ENCODE peak calls at places on chromosomes 1 and 21, in ten cellular contexts. S is body of pancreas, W is IMR-90, V is ovary, D is Peyer's patch, U is heart left ventricle, K is A549, N is sigmoid colon, L is uterus, J is suprapubic skin. M is an unnamed sample.

GRCh38 chr21:41500931-41501381 is 7.0 kb downstream of the TMPRSS2 start:
- DNase-seq in K (no peak), J (no peak), U (no peak), V (no peak), S (peak), L (no peak), D (no peak), W (no peak), N (no peak), M (no peak)

GRCh38 chr1:30525980-30526651 is 197.3 kb downstream of the MATN1 start:
- DNase-seq in K (peak), W (peak), L (peak), S (no peak), V (no peak), D (no peak), U (peak), J (peak), N (no peak), M (no peak)

GRCh38 chr21:23543334-23543733 is 2063.9 kb downstream of the MRPL39 start:
- DNase-seq in V (no peak), K (no peak), D (no peak), S (no peak), W (no peak), L (no peak), N (no peak), J (no peak), U (peak), M (peak)

GRCh38 chr1:67789551-67789950 is 43.7 kb downstream of the GNG12 start:
- DNase-seq in K (no peak), N (no peak), S (no peak), L (no peak), J (no peak), U (no peak), W (no peak), V (no peak), D (no peak), M (no peak)

GRCh38 chr1:168470821-168471473 is 72.8 kb downstream of the XCL2 start:
- DNase-seq in J (no peak), K (peak), W (peak), L (no peak), V (no peak), N (no peak), D (no peak), U (no peak), S (no peak), M (no peak)

GRCh38 chr21:23968008-23968407 is 1639.3 kb downstream of the MRPL39 start:
- DNase-seq in L (no peak), S (peak), W (no peak), N (no peak), J (no peak), K (no peak), V (no peak), U (no peak), D (no peak), M (no peak)

GRCh38 chr1:169795687-169796086 is 980 bp upstream of the METTL18 start:
- DNase-seq in V (no peak), J (no peak), W (no peak), L (no peak), K (no peak), D (no peak), U (no peak), S (no peak), N (no peak), M (no peak)

GRCh38 chr21:22363504-22363903 is 1365.3 kb downstream of the NCAM2 start:
- DNase-seq in D (no peak), K (no peak), W (no peak), S (no peak), J (no peak), L (no peak), N (no peak), U (no peak), V (no peak), M (no peak)

GRCh38 chr1:65066766-65067490 is 81.1 kb upstream of the AK4 start:
- DNase-seq in S (peak), U (peak), J (peak), N (peak), W (peak), L (peak), D (peak), K (peak), V (peak), M (peak)

GRCh38 chr1:200154069-200154767 is 126.7 kb downstream of the NR5A2 start:
- DNase-seq in N (no peak), W (peak), V (no peak), K (no peak), D (peak), L (no peak), U (no peak), J (no peak), S (no peak), M (no peak)

GRCh38 chr1:182120411-182121258 is 59.1 kb upstream of the ZNF648 start:
- DNase-seq in V (peak), U (peak), W (no peak), J (no peak), S (peak), D (no peak), K (peak), L (peak), N (no peak), M (peak)

GRCh38 chr1:235898126-235898525 is 31.4 kb upstream of the LYST start:
- DNase-seq in W (no peak), D (no peak), S (no peak), V (no peak), K (no peak), J (no peak), N (no peak), L (no peak), U (no peak), M (no peak)

GRCh38 chr1:71677024-71677423 is 596.2 kb upstream of the ZRANB2 start:
- DNase-seq in J (no peak), D (no peak), U (no peak), N (no peak), W (no peak), K (no peak), L (no peak), S (no peak), V (no peak), M (no peak)

GRCh38 chr1:32877211-32878110 is 6.7 kb upstream of the FNDC5 start:
- DNase-seq in J (peak), W (no peak), V (peak), L (no peak), N (peak), S (no peak), D (no peak), U (peak), K (no peak), M (no peak)

GRCh38 chr1:44036409-44037111 is 5.3 kb upstream of the SLC6A9 start:
- DNase-seq in N (peak), V (no peak), J (peak), D (peak), S (peak), L (peak), W (peak), U (peak), K (peak), M (peak)

GRCh38 chr1:212482352-212483153 is 49.8 kb downstream of the NENF start:
- DNase-seq in N (no peak), D (no peak), S (no peak), W (peak), L (no peak), U (no peak), J (peak), V (no peak), K (peak), M (no peak)

GRCh38 chr1:170471310-170471839 is 60.6 kb upstream of the GORAB start:
- DNase-seq in W (peak), L (no peak), D (no peak), J (no peak), N (no peak), U (no peak), S (no peak), V (no peak), K (no peak), M (no peak)

GRCh38 chr1:163036661-163037060 is 32.5 kb upstream of the RGS4 start:
- DNase-seq in D (no peak), W (peak), N (no peak), V (no peak), U (no peak), S (no peak), L (no peak), K (no peak), J (no peak), M (no peak)

GRCh38 chr1:15919316-15919715 is 56.6 kb downstream of the ZBTB17 start:
- DNase-seq in S (no peak), L (no peak), D (peak), W (peak), U (no peak), N (no peak), K (no peak), V (no peak), J (no peak), M (no peak)

GRCh38 chr1:95384570-95384969 is 150.6 kb downstream of the RWDD3 start:
- DNase-seq in K (no peak), V (no peak), L (no peak), N (no peak), J (no peak), U (no peak), S (no peak), D (no peak), W (peak), M (peak)

GRCh38 chr21:29829514-29830255 is 110.1 kb downstream of the GRIK1 start:
- DNase-seq in U (no peak), N (no peak), K (no peak), S (no peak), W (no peak), V (no peak), D (no peak), L (no peak), J (no peak), M (no peak)

GRCh38 chr1:231421616-231421970 is 494 bp downstream of the EGLN1 start:
- DNase-seq in N (peak), V (peak), W (peak), K (no peak), J (no peak), S (peak), U (peak), D (peak), L (peak), M (peak)

GRCh38 chr1:226736908-226737818 is 1.9 kb downstream of the ITPKB start:
- DNase-seq in L (no peak), J (peak), N (peak), D (peak), W (peak), V (peak), S (no peak), U (peak), K (no peak), M (peak)

GRCh38 chr1:234965128-234965527 is 163.5 kb downstream of the TOMM20 start:
- DNase-seq in D (peak), L (no peak), S (no peak), W (no peak), U (no peak), K (no peak), N (peak), J (no peak), V (no peak), M (no peak)

GRCh38 chr1:54808443-54809207 is 7.5 kb upstream of the TTC22 start:
- DNase-seq in U (no peak), W (no peak), S (peak), K (no peak), V (no peak), D (peak), J (peak), N (no peak), L (no peak), M (no peak)

GRCh38 chr21:35220301-35220700 is 171.2 kb upstream of the RUNX1 start:
- DNase-seq in N (no peak), V (no peak), J (no peak), S (no peak), K (no peak), W (no peak), U (no peak), L (no peak), D (no peak), M (no peak)

GRCh38 chr1:6262570-6263420 is 1.9 kb upstream of the GPR153 start:
- DNase-seq in D (no peak), J (no peak), K (no peak), S (peak), N (peak), U (peak), W (no peak), V (no peak), L (peak), M (peak)

GRCh38 chr1:24498589-24498988 is 4.0 kb upstream of the RCAN3 start:
- DNase-seq in D (no peak), V (no peak), W (no peak), U (no peak), L (no peak), S (no peak), K (no peak), N (no peak), J (no peak), M (no peak)

GRCh38 chr1:40479156-40479555 is 2.1 kb downstream of the ZFP69 start:
- DNase-seq in N (no peak), V (no peak), S (no peak), L (no peak), W (no peak), U (no peak), D (no peak), K (no peak), J (no peak), M (no peak)

GRCh38 chr1:40475268-40475667 is 1.8 kb upstream of the ZFP69 start:
- DNase-seq in S (no peak), U (no peak), K (no peak), D (no peak), V (no peak), N (no peak), J (no peak), L (no peak), W (no peak), M (no peak)

GRCh38 chr1:40478276-40478675 is 1.2 kb downstream of the ZFP69 start:
- DNase-seq in U (no peak), W (no peak), V (no peak), D (no peak), K (no peak), J (no peak), N (no peak), S (no peak), L (no peak), M (no peak)

GRCh38 chr1:40477680-40478057 is 579 bp downstream of the ZFP69 start:
- DNase-seq in J (no peak), W (peak), L (peak), D (peak), N (no peak), V (no peak), S (no peak), K (no peak), U (no peak), M (peak)

GRCh38 chr1:40476924-40477679 is at the start of gene ZFP69:
- DNase-seq in D (peak), W (peak), S (peak), J (peak), L (peak), U (peak), N (peak), V (peak), K (no peak), M (peak)
- TF ChIP-seq POLR2A in D (peak), W (no peak), S (peak), J (peak), L (peak), U (peak), N (no peak), V (no peak), K (no peak), M (no peak)

DNA sequence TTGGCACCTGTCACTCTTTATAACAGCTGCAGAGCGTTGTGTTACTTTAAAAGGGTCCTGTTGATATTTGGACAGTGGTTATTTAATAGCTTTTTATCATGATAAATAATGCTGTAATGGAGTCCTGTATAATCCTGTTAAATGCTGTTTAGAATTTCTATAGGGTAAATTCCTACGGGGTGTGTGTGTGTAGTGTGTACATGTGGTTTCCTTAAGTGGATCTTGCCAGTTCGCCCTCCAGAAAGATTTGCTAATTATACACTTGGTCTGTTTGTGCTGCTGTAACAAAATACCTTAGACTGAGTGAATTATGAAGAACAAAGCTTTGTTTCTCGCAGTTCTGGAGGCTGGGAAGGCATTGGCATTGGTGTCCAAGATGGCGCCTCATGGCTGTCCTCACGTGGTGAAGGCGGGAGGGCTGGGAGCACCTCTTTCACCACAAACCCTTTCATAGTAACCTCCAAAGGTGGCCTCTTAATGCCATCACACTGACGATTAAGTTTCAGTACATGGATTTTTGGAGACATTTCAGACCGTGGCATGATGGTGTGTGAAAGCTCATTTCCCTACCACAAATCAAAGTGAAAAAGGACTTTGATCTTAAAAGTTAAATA is 11.2 kb downstream of the PRMT2 start:
- DNase-seq in D (no peak), S (no peak), L (no peak), N (no peak), V (no peak), K (no peak), W (no peak), J (no peak), U (no peak), M (no peak)
- H3K27ac ChIP-seq in D (no peak), S (no peak), L (no peak), N (no peak), V (no peak), K (no peak), W (no peak), J (no peak), U (no peak), M (no peak)

DNA sequence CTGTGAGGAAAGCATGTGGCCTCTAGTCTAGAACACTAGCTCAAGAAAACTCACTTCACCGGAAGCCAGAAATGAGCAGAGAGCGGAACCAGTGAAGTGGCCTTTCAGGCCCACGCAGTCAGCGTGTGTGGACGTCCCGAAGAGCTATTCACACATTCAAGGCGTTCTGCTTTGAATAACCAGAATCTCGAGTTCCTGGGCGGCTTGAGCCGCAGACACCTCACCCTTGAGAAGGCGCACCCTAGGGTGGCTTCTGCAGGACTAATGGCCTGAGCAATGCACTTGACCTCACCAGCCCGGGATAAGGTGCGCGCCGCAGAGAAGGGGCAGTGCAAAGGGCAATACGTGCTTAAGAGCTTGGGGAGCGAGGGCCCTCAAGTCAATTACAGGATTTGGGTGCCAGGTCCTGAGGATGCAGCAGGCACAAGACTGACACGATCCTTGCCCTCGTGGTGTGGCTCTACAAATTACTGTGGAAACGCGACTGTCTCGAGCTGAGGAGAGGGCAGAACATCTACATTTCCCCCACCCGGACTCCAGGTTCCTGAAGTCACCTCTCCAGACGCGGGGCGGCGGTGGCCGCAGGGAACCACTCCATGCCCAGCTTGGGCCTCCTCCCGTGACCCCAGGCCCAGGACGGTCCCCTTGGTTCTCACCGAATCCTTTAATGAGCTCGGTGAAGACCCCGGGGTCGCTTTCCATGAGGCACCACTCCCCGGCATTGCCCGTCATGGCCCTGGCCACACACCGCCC is 455 bp downstream of the UCHL5 start:
- DNase-seq in S (peak), U (peak), D (peak), J (peak), N (peak), L (peak), W (peak), V (peak), K (peak), M (peak)
- TF ChIP-seq POLR2A in S (no peak), U (no peak), D (peak), J (no peak), N (no peak), L (no peak), W (no peak), V (no peak), K (no peak), M (no peak)

DNA sequence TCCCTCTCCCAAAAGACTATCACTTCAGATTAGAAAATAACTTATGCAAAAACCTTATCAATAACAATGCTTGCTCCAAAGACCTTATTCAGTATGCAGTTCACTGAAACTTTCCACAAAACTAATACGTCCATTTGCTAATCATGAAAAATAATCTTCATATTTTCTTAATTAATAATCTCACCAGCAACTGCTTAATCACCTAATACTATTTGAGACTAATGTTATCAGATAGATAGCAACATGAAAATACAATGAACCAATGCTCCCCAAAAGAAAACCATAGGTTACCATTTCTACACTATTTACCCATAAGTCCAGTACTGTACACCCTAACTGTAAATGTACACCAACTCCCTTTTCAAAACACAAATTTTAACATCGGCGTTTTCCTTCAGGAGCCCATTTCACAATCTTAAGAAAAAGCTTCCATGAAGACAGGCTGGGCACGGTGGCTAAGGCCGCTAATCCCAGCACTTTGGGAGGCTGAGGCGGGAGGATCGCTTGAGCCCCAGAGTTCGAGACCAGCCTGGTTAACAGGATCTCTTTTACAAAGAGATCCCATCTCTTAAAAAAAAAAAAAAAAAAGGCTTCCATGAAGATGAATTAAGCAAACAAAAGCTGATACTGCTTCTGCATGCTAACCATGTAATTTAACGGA is 1.7 kb downstream of the GNB1 start:
- DNase-seq in K (no peak), V (no peak), U (no peak), D (no peak), J (no peak), N (no peak), W (peak), L (no peak), S (no peak), M (no peak)
- H3K27ac ChIP-seq in K (peak), V (no peak), U (peak), D (peak), J (peak), N (peak), W (peak), L (peak), S (peak), M (peak)

DNA sequence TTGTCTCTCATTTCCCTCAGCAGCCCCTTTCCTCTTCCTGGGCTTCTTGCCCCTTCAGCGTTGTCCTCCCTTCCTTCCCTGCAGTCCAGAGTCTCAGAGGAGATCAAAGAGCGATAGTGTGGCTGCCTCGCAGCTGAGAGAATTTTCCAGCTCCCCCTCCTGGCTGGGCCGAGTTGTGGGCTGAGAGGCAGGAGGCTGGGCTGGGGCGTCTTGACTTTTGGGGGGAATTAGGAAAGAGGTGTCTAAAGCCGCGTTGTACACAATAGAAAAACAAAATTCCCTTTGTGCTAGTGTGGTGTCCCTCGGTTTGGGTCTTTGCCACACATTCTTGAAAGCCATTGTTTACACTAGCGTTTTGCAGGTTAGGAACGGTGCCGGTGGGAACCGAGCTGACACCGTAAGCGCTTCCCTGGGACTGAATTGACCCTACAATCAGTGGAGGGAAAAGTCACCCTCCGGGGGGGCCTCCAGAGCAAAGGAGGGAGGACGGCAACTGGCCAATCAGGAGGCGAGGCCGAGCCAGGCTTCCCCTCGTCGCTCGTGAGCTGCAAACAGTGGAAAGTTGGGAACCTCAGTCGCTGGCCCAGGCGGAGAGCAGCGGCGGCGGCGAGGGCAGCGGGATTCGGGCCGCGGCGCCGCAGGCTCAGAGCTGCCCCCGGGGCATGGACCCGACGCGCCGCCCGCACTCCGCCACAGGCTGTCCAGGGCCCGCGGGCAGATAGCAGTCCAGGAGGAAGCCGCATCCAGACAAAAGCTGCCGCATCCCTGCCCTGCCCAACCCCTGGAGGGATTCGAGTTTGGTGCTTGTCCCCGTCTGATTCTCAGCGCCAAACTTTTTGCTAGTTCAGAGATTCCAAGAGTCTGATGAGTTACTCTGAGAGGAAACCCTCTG is at the start of gene HMCN1:
- DNase-seq in K (peak), D (no peak), V (peak), L (peak), W (peak), S (peak), N (peak), U (peak), J (peak), M (peak)
- TF ChIP-seq POLR2A in K (no peak), D (no peak), V (no peak), L (peak), W (peak), S (no peak), N (no peak), U (peak), J (peak), M (no peak)

GRCh38 chr1:12177156-12177998 is 10.6 kb downstream of the TNFRSF1B start:
- DNase-seq in U (no peak), D (no peak), J (no peak), W (no peak), N (no peak), K (no peak), S (no peak), V (no peak), L (no peak), M (no peak)
- H3K27ac ChIP-seq in U (peak), D (peak), J (peak), W (peak), N (peak), K (no peak), S (peak), V (no peak), L (peak), M (no peak)

M was measured in testis.